ENCODE peak calls at places on chromosome 14, in seven cellular contexts. One of them, this sample, is unnamed.

GRCh38 chr14:37116933-37117844 is 55.2 kb downstream of the SLC25A21 start:
- DNase-seq in ureter: no peak
- DNase-seq in NCI-H1436: no peak
- DNase-seq in amygdala: no peak
- DNase-seq in epithelial cell of esophagus: peak; percentile 85
- DNase-seq in H54: no peak
- DNase-seq in substantia nigra: no peak
- DNase-seq in this sample: peak; percentile 54

GRCh38 chr14:69423279-69423678 is 24.8 kb downstream of the SLC39A9 start:
- DNase-seq in substantia nigra: no peak
- DNase-seq in epithelial cell of esophagus: no peak
- DNase-seq in ureter: no peak
- DNase-seq in amygdala: no peak
- DNase-seq in NCI-H1436: no peak
- DNase-seq in H54: no peak
- DNase-seq in this sample: no peak

GRCh38 chr14:56474419-56475022 is 105.1 kb upstream of the TMEM260 start:
- DNase-seq in epithelial cell of esophagus: peak; percentile 43
- DNase-seq in H54: no peak
- DNase-seq in ureter: no peak
- DNase-seq in amygdala: no peak
- DNase-seq in substantia nigra: no peak
- DNase-seq in NCI-H1436: peak; percentile 44
- DNase-seq in this sample: peak; percentile 71

GRCh38 chr14:77275855-77276153 is 4.8 kb upstream of the NGB start:
- DNase-seq in substantia nigra: no peak
- DNase-seq in epithelial cell of esophagus: no peak
- DNase-seq in ureter: no peak
- DNase-seq in H54: no peak
- DNase-seq in NCI-H1436: no peak
- DNase-seq in amygdala: no peak
- DNase-seq in this sample: no peak

GRCh38 chr14:62030387-62030786 is 268.2 kb downstream of the SNAPC1 start:
- DNase-seq in H54: no peak
- DNase-seq in substantia nigra: no peak
- DNase-seq in epithelial cell of esophagus: no peak
- DNase-seq in NCI-H1436: no peak
- DNase-seq in amygdala: no peak
- DNase-seq in ureter: no peak
- DNase-seq in this sample: no peak

GRCh38 chr14:69088523-69089445 is 64.1 kb downstream of the DCAF5 start:
- DNase-seq in epithelial cell of esophagus: peak; percentile 82
- DNase-seq in ureter: no peak
- DNase-seq in amygdala: no peak
- DNase-seq in NCI-H1436: no peak
- DNase-seq in substantia nigra: no peak
- DNase-seq in H54: no peak
- DNase-seq in this sample: no peak

GRCh38 chr14:33279865-33280264 is 341.2 kb downstream of the NPAS3 start:
- DNase-seq in ureter: no peak
- DNase-seq in amygdala: no peak
- DNase-seq in H54: no peak
- DNase-seq in substantia nigra: no peak
- DNase-seq in epithelial cell of esophagus: no peak
- DNase-seq in NCI-H1436: no peak
- DNase-seq in this sample: no peak

GRCh38 chr14:33655421-33655820 is 295.5 kb downstream of the EGLN3 start:
- DNase-seq in ureter: no peak
- DNase-seq in substantia nigra: no peak
- DNase-seq in epithelial cell of esophagus: no peak
- DNase-seq in H54: no peak
- DNase-seq in NCI-H1436: no peak
- DNase-seq in amygdala: no peak
- DNase-seq in this sample: no peak

GRCh38 chr14:42224053-42224888 is 617.6 kb downstream of the LRFN5 start:
- DNase-seq in amygdala: peak; percentile 3
- DNase-seq in H54: peak; percentile 1
- DNase-seq in NCI-H1436: peak; percentile 60
- DNase-seq in epithelial cell of esophagus: peak; percentile 67
- DNase-seq in substantia nigra: peak; percentile 52
- DNase-seq in ureter: peak; percentile 60
- DNase-seq in this sample: peak; percentile 74

GRCh38 chr14:62455446-62455845 is 589.8 kb downstream of the KCNH5 start:
- DNase-seq in epithelial cell of esophagus: peak; percentile 28
- DNase-seq in H54: no peak
- DNase-seq in ureter: no peak
- DNase-seq in amygdala: no peak
- DNase-seq in NCI-H1436: no peak
- DNase-seq in substantia nigra: no peak
- DNase-seq in this sample: no peak

GRCh38 chr14:95943699-95944098 is 67.1 kb downstream of the TUNAR start:
- DNase-seq in epithelial cell of esophagus: no peak
- DNase-seq in substantia nigra: no peak
- DNase-seq in NCI-H1436: no peak
- DNase-seq in ureter: no peak
- DNase-seq in H54: no peak
- DNase-seq in amygdala: no peak
- DNase-seq in this sample: no peak

GRCh38 chr14:34252227-34252626 is 209.8 kb downstream of the SPTSSA start:
- DNase-seq in NCI-H1436: no peak
- DNase-seq in epithelial cell of esophagus: peak; percentile 90
- DNase-seq in substantia nigra: no peak
- DNase-seq in amygdala: no peak
- DNase-seq in ureter: no peak
- DNase-seq in H54: no peak
- DNase-seq in this sample: no peak

GRCh38 chr14:95897280-95897679 is 20.6 kb downstream of the TUNAR start:
- DNase-seq in H54: no peak
- DNase-seq in ureter: no peak
- DNase-seq in substantia nigra: no peak
- DNase-seq in NCI-H1436: no peak
- DNase-seq in epithelial cell of esophagus: no peak
- DNase-seq in amygdala: no peak
- DNase-seq in this sample: no peak

GRCh38 chr14:103629503-103630121 is 601 bp downstream of the KLC1 start:
- DNase-seq in ureter: peak; percentile 68
- DNase-seq in substantia nigra: peak; percentile 53
- DNase-seq in H54: peak; percentile 49
- DNase-seq in epithelial cell of esophagus: peak; percentile 27
- DNase-seq in amygdala: peak; percentile 65
- DNase-seq in NCI-H1436: no peak
- DNase-seq in this sample: no peak

GRCh38 chr14:53432378-53432802 is 279.3 kb upstream of the DDHD1 start:
- DNase-seq in ureter: no peak
- DNase-seq in NCI-H1436: peak; percentile 2
- DNase-seq in amygdala: no peak
- DNase-seq in epithelial cell of esophagus: peak; percentile 62
- DNase-seq in substantia nigra: no peak
- DNase-seq in H54: peak; percentile 11
- DNase-seq in this sample: no peak

GRCh38 chr14:64944861-64945260 is 2.3 kb upstream of the GPX2 start:
- DNase-seq in epithelial cell of esophagus: no peak
- DNase-seq in NCI-H1436: no peak
- DNase-seq in substantia nigra: no peak
- DNase-seq in H54: no peak
- DNase-seq in ureter: no peak
- DNase-seq in amygdala: no peak
- DNase-seq in this sample: no peak

GRCh38 chr14:67704484-67705089 is 2.9 kb downstream of the RDH12 start:
- DNase-seq in ureter: no peak
- DNase-seq in H54: peak; percentile 6
- DNase-seq in epithelial cell of esophagus: peak; percentile 74
- DNase-seq in NCI-H1436: peak; percentile 45
- DNase-seq in substantia nigra: no peak
- DNase-seq in amygdala: peak; percentile 10
- DNase-seq in this sample: peak; percentile 58

GRCh38 chr14:20454359-20454644 is 310 bp downstream of the OSGEP start:
- DNase-seq in substantia nigra: no peak
- DNase-seq in epithelial cell of esophagus: peak; percentile 93
- DNase-seq in amygdala: no peak
- DNase-seq in ureter: no peak
- DNase-seq in H54: peak; percentile 25
- DNase-seq in NCI-H1436: peak; percentile 85
- DNase-seq in this sample: peak; percentile 88

GRCh38 chr14:97602438-97603117 is 805.4 kb downstream of the VRK1 start:
- DNase-seq in NCI-H1436: no peak
- DNase-seq in amygdala: no peak
- DNase-seq in H54: no peak
- DNase-seq in substantia nigra: no peak
- DNase-seq in epithelial cell of esophagus: no peak
- DNase-seq in ureter: no peak
- DNase-seq in this sample: no peak

GRCh38 chr14:104429291-104429861 is 150.2 kb upstream of the C14orf180 start:
- DNase-seq in H54: no peak
- DNase-seq in NCI-H1436: no peak
- DNase-seq in ureter: no peak
- DNase-seq in amygdala: no peak
- DNase-seq in epithelial cell of esophagus: no peak
- DNase-seq in substantia nigra: no peak
- DNase-seq in this sample: no peak

GRCh38 chr14:84181072-84181471 is 1348.9 kb upstream of the FLRT2 start:
- DNase-seq in amygdala: no peak
- DNase-seq in H54: no peak
- DNase-seq in substantia nigra: no peak
- DNase-seq in epithelial cell of esophagus: no peak
- DNase-seq in ureter: no peak
- DNase-seq in NCI-H1436: no peak
- DNase-seq in this sample: no peak